ENCODE peak calls at places on chromosome 16, in eight cellular contexts. F is HuH-7; X is amniotic epithelial cell; V is lower leg skin; A is hippocampal formation; H is stimulated activated CD8-positive, alpha-beta memory T cell treated with anti-CD3 and anti-CD28 coated beads, Interleukin-15, amount 100 ng/mL, for 24 hours; T is stimulated activated CD4-positive, alpha-beta T cell treated with anti-CD3 and anti-CD28 coated beads, Interleukin-1b, Interleukin-23, amount 100 ng/mL, for 24 hours; N is skeletal muscle cell. U is an unnamed sample.

GRCh38 chr16:89193021-89193575 is 7.2 kb downstream of the SLC22A31 start:
- DNase-seq in F (peak; percentile 98), X (peak; percentile 85), V (no peak), A (no peak), H (no peak), T (no peak), N (peak; percentile 65), U (no peak)

GRCh38 chr16:68037820-68038597 is 14.9 kb downstream of the DUS2 start:
- DNase-seq in F (no peak), X (no peak), V (no peak), A (no peak), H (no peak), T (no peak), N (no peak), U (no peak)

GRCh38 chr16:14378684-14379467 is 251.2 kb downstream of the PARN start:
- DNase-seq in F (no peak), X (peak; percentile 84), V (no peak), A (no peak), H (no peak), T (no peak), N (no peak), U (no peak)

GRCh38 chr16:80174416-80174815 is 366.4 kb upstream of the DYNLRB2 start:
- DNase-seq in F (no peak), X (peak; percentile 94), V (no peak), A (no peak), H (no peak), T (no peak), N (peak; percentile 52), U (no peak)

GRCh38 chr16:80583466-80583865 is 42.7 kb downstream of the DYNLRB2 start:
- DNase-seq in F (no peak), X (peak; percentile 47), V (peak; percentile 26), A (no peak), H (no peak), T (peak; percentile 23), N (peak; percentile 62), U (peak; percentile 51)

GRCh38 chr16:2003827-2004641 is 5.6 kb downstream of the ZNF598 start:
- DNase-seq in F (peak; percentile 97), X (peak; percentile 65), V (peak; percentile 95), A (peak; percentile 52), H (peak; percentile 69), T (peak; percentile 78), N (no peak), U (peak; percentile 79)

GRCh38 chr16:51440096-51440495 is 289.0 kb upstream of the SALL1 start:
- DNase-seq in F (no peak), X (no peak), V (no peak), A (peak; percentile 58), H (no peak), T (no peak), N (no peak), U (no peak)

GRCh38 chr16:86529160-86529559 is 18.8 kb downstream of the FOXF1 start:
- DNase-seq in F (no peak), X (peak; percentile 79), V (no peak), A (no peak), H (no peak), T (no peak), N (no peak), U (no peak)

GRCh38 chr16:50251375-50252081 is 14.8 kb upstream of the ADCY7 start:
- DNase-seq in F (no peak), X (peak; percentile 97), V (peak; percentile 82), A (no peak), H (no peak), T (no peak), N (peak; percentile 75), U (no peak)

GRCh38 chr16:75258807-75259141 is 7.3 kb upstream of the BCAR1 start:
- DNase-seq in F (no peak), X (no peak), V (no peak), A (no peak), H (no peak), T (no peak), N (no peak), U (no peak)

GRCh38 chr16:569445-570254 is at the start of gene PIGQ:
- DNase-seq in F (peak; percentile 74), X (peak; percentile 43), V (peak; percentile 93), A (peak; percentile 42), H (peak; percentile 63), T (peak; percentile 58), N (no peak), U (peak; percentile 66)

GRCh38 chr16:89374393-89374948 is 115.9 kb downstream of the ANKRD11 start:
- DNase-seq in F (no peak), X (peak; percentile 60), V (no peak), A (peak; percentile 51), H (no peak), T (no peak), N (no peak), U (peak; percentile 82)

GRCh38 chr16:1923299-1924034 is 5.3 kb upstream of the HS3ST6 start:
- DNase-seq in F (peak; percentile 78), X (peak; percentile 49), V (no peak), A (no peak), H (no peak), T (no peak), N (no peak), U (no peak)

GRCh38 chr16:68993885-68994284 is 111.6 kb upstream of the HAS3 start:
- DNase-seq in F (peak; percentile 27), X (peak; percentile 42), V (no peak), A (no peak), H (no peak), T (no peak), N (peak; percentile 72), U (no peak)

GRCh38 chr16:71687853-71688252 is 36.6 kb downstream of the PHLPP2 start:
- DNase-seq in F (no peak), X (no peak), V (no peak), A (no peak), H (no peak), T (no peak), N (no peak), U (no peak)

GRCh38 chr16:590165-590874 is 454 bp downstream of the RAB40C start:
- DNase-seq in F (no peak), X (peak; percentile 49), V (peak; percentile 92), A (no peak), H (no peak), T (no peak), N (no peak), U (no peak)

GRCh38 chr16:88484505-88485365 is 31.7 kb downstream of the ZFPM1 start:
- DNase-seq in F (no peak), X (no peak), V (no peak), A (no peak), H (no peak), T (no peak), N (no peak), U (no peak)

GRCh38 chr16:63752347-63752746 is 1369.5 kb downstream of the CDH11 start:
- DNase-seq in F (no peak), X (no peak), V (no peak), A (no peak), H (no peak), T (no peak), N (no peak), U (no peak)

GRCh38 chr16:56781565-56781964 is 51.6 kb downstream of the NUP93 start:
- DNase-seq in F (no peak), X (no peak), V (no peak), A (no peak), H (no peak), T (no peak), N (no peak), U (no peak)

GRCh38 chr16:50651835-50652438 is 29.2 kb downstream of the SNX20 start:
- DNase-seq in F (no peak), X (no peak), V (no peak), A (no peak), H (no peak), T (no peak), N (no peak), U (no peak)

GRCh38 chr16:47375423-47375822 is 85.4 kb downstream of the ITFG1 start:
- DNase-seq in F (no peak), X (no peak), V (no peak), A (no peak), H (no peak), T (no peak), N (no peak), U (no peak)

GRCh38 chr16:70605284-70605659 is 41.1 kb upstream of the IL34 start:
- DNase-seq in F (no peak), X (no peak), V (no peak), A (no peak), H (no peak), T (no peak), N (no peak), U (no peak)

GRCh38 chr16:31064882-31065461 is 9.1 kb downstream of the ZNF668 start:
- DNase-seq in F (no peak), X (peak; percentile 93), V (peak; percentile 90), A (no peak), H (no peak), T (no peak), N (peak; percentile 94), U (no peak)

GRCh38 chr16:29641561-29641960 is 21.5 kb upstream of the SPN start:
- DNase-seq in F (no peak), X (no peak), V (no peak), A (no peak), H (no peak), T (no peak), N (no peak), U (no peak)

GRCh38 chr16:50252874-50253510 is 13.4 kb upstream of the ADCY7 start:
- DNase-seq in F (no peak), X (no peak), V (peak; percentile 77), A (no peak), H (no peak), T (no peak), N (no peak), U (no peak)

U was measured in head of caudate nucleus.